ENCODE peak calls at places on chromosome 22, in eight cellular contexts. One of them, this sample, is unnamed.

GRCh38 chr22:38986629-38987028 is 4.5 kb downstream of the APOBEC3B start:
- DNase-seq in hippocampal formation: no peak
- DNase-seq in activated CD8-positive, alpha-beta T cell treated with anti-CD3 and anti-CD28 coated beads, Interleukin-2, amount 10 ng/mL, durations not matched to agents 7 days and 5 days: no peak
- DNase-seq in kidney tubule cell: no peak
- DNase-seq in naive thymus-derived CD8-positive, alpha-beta T cell: no peak
- DNase-seq in anterior cingulate cortex: no peak
- DNase-seq in islet precursor cell: no peak
- DNase-seq in AG09309: no peak
- DNase-seq in this sample: no peak

GRCh38 chr22:39805117-39805516 is 88.4 kb downstream of the ENTHD1 start:
- DNase-seq in activated CD8-positive, alpha-beta T cell treated with anti-CD3 and anti-CD28 coated beads, Interleukin-2, amount 10 ng/mL, durations not matched to agents 7 days and 5 days: no peak
- DNase-seq in islet precursor cell: no peak
- DNase-seq in kidney tubule cell: no peak
- DNase-seq in AG09309: no peak
- DNase-seq in anterior cingulate cortex: no peak
- DNase-seq in naive thymus-derived CD8-positive, alpha-beta T cell: no peak
- DNase-seq in hippocampal formation: no peak
- DNase-seq in this sample: no peak

GRCh38 chr22:29559853-29560252 is 6.3 kb upstream of the THOC5 start:
- DNase-seq in AG09309: no peak
- DNase-seq in naive thymus-derived CD8-positive, alpha-beta T cell: no peak
- DNase-seq in hippocampal formation: no peak
- DNase-seq in kidney tubule cell: no peak
- DNase-seq in activated CD8-positive, alpha-beta T cell treated with anti-CD3 and anti-CD28 coated beads, Interleukin-2, amount 10 ng/mL, durations not matched to agents 7 days and 5 days: no peak
- DNase-seq in islet precursor cell: no peak
- DNase-seq in anterior cingulate cortex: no peak
- DNase-seq in this sample: no peak

GRCh38 chr22:19723990-19724827 is 870 bp downstream of the GP1BB start:
- DNase-seq in naive thymus-derived CD8-positive, alpha-beta T cell: no peak
- DNase-seq in AG09309: no peak
- DNase-seq in anterior cingulate cortex: no peak
- DNase-seq in kidney tubule cell: peak; percentile 51
- DNase-seq in islet precursor cell: peak; percentile 84
- DNase-seq in hippocampal formation: no peak
- DNase-seq in activated CD8-positive, alpha-beta T cell treated with anti-CD3 and anti-CD28 coated beads, Interleukin-2, amount 10 ng/mL, durations not matched to agents 7 days and 5 days: peak; percentile 38
- DNase-seq in this sample: no peak

GRCh38 chr22:38524434-38524833 is 18.3 kb upstream of the DDX17 start:
- DNase-seq in islet precursor cell: peak; percentile 14
- DNase-seq in activated CD8-positive, alpha-beta T cell treated with anti-CD3 and anti-CD28 coated beads, Interleukin-2, amount 10 ng/mL, durations not matched to agents 7 days and 5 days: no peak
- DNase-seq in anterior cingulate cortex: no peak
- DNase-seq in AG09309: no peak
- DNase-seq in kidney tubule cell: no peak
- DNase-seq in hippocampal formation: no peak
- DNase-seq in naive thymus-derived CD8-positive, alpha-beta T cell: no peak
- DNase-seq in this sample: no peak

GRCh38 chr22:32661296-32661695 is 140.2 kb upstream of the TIMP3 start:
- DNase-seq in activated CD8-positive, alpha-beta T cell treated with anti-CD3 and anti-CD28 coated beads, Interleukin-2, amount 10 ng/mL, durations not matched to agents 7 days and 5 days: no peak
- DNase-seq in AG09309: peak; percentile 70
- DNase-seq in naive thymus-derived CD8-positive, alpha-beta T cell: no peak
- DNase-seq in kidney tubule cell: peak; percentile 43
- DNase-seq in islet precursor cell: peak; percentile 94
- DNase-seq in anterior cingulate cortex: no peak
- DNase-seq in hippocampal formation: no peak
- DNase-seq in this sample: peak; percentile 16

GRCh38 chr22:39003165-39003638 is 10.9 kb upstream of the APOBEC3C start:
- DNase-seq in islet precursor cell: peak; percentile 89
- DNase-seq in AG09309: peak; percentile 67
- DNase-seq in hippocampal formation: no peak
- DNase-seq in activated CD8-positive, alpha-beta T cell treated with anti-CD3 and anti-CD28 coated beads, Interleukin-2, amount 10 ng/mL, durations not matched to agents 7 days and 5 days: peak; percentile 91
- DNase-seq in anterior cingulate cortex: no peak
- DNase-seq in naive thymus-derived CD8-positive, alpha-beta T cell: peak; percentile 68
- DNase-seq in kidney tubule cell: peak; percentile 86
- DNase-seq in this sample: peak; percentile 73

GRCh38 chr22:22955276-22955798 is 67.7 kb downstream of the IGLL5 start:
- DNase-seq in islet precursor cell: no peak
- DNase-seq in AG09309: no peak
- DNase-seq in naive thymus-derived CD8-positive, alpha-beta T cell: no peak
- DNase-seq in anterior cingulate cortex: no peak
- DNase-seq in hippocampal formation: no peak
- DNase-seq in activated CD8-positive, alpha-beta T cell treated with anti-CD3 and anti-CD28 coated beads, Interleukin-2, amount 10 ng/mL, durations not matched to agents 7 days and 5 days: no peak
- DNase-seq in kidney tubule cell: no peak
- DNase-seq in this sample: no peak

GRCh38 chr22:42964994-42965699 is 49.8 kb downstream of the PACSIN2 start:
- DNase-seq in islet precursor cell: peak; percentile 50
- DNase-seq in AG09309: no peak
- DNase-seq in naive thymus-derived CD8-positive, alpha-beta T cell: no peak
- DNase-seq in kidney tubule cell: peak; percentile 25
- DNase-seq in anterior cingulate cortex: no peak
- DNase-seq in activated CD8-positive, alpha-beta T cell treated with anti-CD3 and anti-CD28 coated beads, Interleukin-2, amount 10 ng/mL, durations not matched to agents 7 days and 5 days: peak; percentile 42
- DNase-seq in hippocampal formation: no peak
- DNase-seq in this sample: no peak

GRCh38 chr22:44702479-44703219 is 645 bp downstream of the PRR5 start:
- DNase-seq in naive thymus-derived CD8-positive, alpha-beta T cell: no peak
- DNase-seq in kidney tubule cell: peak; percentile 41
- DNase-seq in hippocampal formation: no peak
- DNase-seq in anterior cingulate cortex: no peak
- DNase-seq in activated CD8-positive, alpha-beta T cell treated with anti-CD3 and anti-CD28 coated beads, Interleukin-2, amount 10 ng/mL, durations not matched to agents 7 days and 5 days: no peak
- DNase-seq in islet precursor cell: peak; percentile 69
- DNase-seq in AG09309: no peak
- DNase-seq in this sample: no peak

GRCh38 chr22:27620367-27621154 is 181.0 kb downstream of the MN1 start:
- DNase-seq in kidney tubule cell: no peak
- DNase-seq in hippocampal formation: no peak
- DNase-seq in islet precursor cell: peak; percentile 71
- DNase-seq in activated CD8-positive, alpha-beta T cell treated with anti-CD3 and anti-CD28 coated beads, Interleukin-2, amount 10 ng/mL, durations not matched to agents 7 days and 5 days: no peak
- DNase-seq in AG09309: no peak
- DNase-seq in naive thymus-derived CD8-positive, alpha-beta T cell: no peak
- DNase-seq in anterior cingulate cortex: no peak
- DNase-seq in this sample: no peak